ENCODE peak calls at places on chromosome 15, in four cellular contexts. T is IMR-90, J is K562, B is GM12878. H is an unnamed sample.

GRCh38 chr15:88769161-88769971 is 33.9 kb upstream of the ACAN start:
- DNase-seq in B (no peak), T (peak; percentile 5), J (no peak), H (no peak)

GRCh38 chr15:70767668-70768067 is 4.3 kb upstream of the UACA start:
- DNase-seq in T (no peak), B (no peak), J (no peak), H (no peak)

GRCh38 chr15:75237316-75237982 is 20.7 kb upstream of the GOLGA6C start:
- DNase-seq in B (no peak), T (no peak), J (no peak), H (no peak)

GRCh38 chr15:33068007-33068441 is 126.5 kb downstream of the FMN1 start:
- DNase-seq in B (no peak), J (no peak), T (no peak), H (no peak)

GRCh38 chr15:63490345-63491034 is 13.9 kb upstream of the USP3 start:
- DNase-seq in T (no peak), J (no peak), B (no peak), H (no peak)

GRCh38 chr15:92288755-92289154 is 104.9 kb upstream of the ST8SIA2 start:
- DNase-seq in B (peak; percentile 2), T (no peak), J (no peak), H (no peak)

GRCh38 chr15:94004697-94005096 is 226.7 kb upstream of the MCTP2 start:
- DNase-seq in J (no peak), B (no peak), T (no peak), H (no peak)

GRCh38 chr15:58463815-58464697 is 32.3 kb downstream of the LIPC start:
- DNase-seq in T (peak; percentile 73), B (no peak), J (no peak), H (no peak)

GRCh38 chr15:82139823-82140268 is 94.0 kb upstream of the MEX3B start:
- DNase-seq in J (peak; percentile 39), B (no peak), T (peak; percentile 70), H (peak; percentile 69)

GRCh38 chr15:28896944-28897343 is 11.2 kb downstream of the APBA2 start:
- DNase-seq in T (peak; percentile 95), B (no peak), J (no peak), H (peak; percentile 14)

GRCh38 chr15:78682693-78683410 is 41.8 kb upstream of the CHRNB4 start:
- DNase-seq in B (no peak), J (no peak), T (no peak), H (no peak)

GRCh38 chr15:69604050-69604378 is 151.4 kb downstream of the RPLP1 start:
- DNase-seq in J (no peak), B (no peak), T (no peak), H (no peak)

GRCh38 chr15:48144889-48145288 is 24.1 kb downstream of the SLC24A5 start:
- DNase-seq in B (peak; percentile 16), T (peak; percentile 23), J (no peak), H (no peak)

GRCh38 chr15:92073044-92073785 is 219.7 kb downstream of the SLCO3A1 start:
- DNase-seq in J (no peak), B (no peak), T (peak; percentile 41), H (no peak)

GRCh38 chr15:84992157-84992940 is 10.7 kb downstream of the PDE8A start:
- DNase-seq in T (peak; percentile 87), B (no peak), J (no peak), H (peak; percentile 61)

GRCh38 chr15:36756707-36757106 is 177.3 kb downstream of the CDIN1 start:
- DNase-seq in B (no peak), J (no peak), T (no peak), H (no peak)

GRCh38 chr15:77371850-77372249 is 48.1 kb downstream of the PEAK1 start:
- DNase-seq in T (no peak), J (no peak), B (peak; percentile 4), H (no peak)

DNA sequence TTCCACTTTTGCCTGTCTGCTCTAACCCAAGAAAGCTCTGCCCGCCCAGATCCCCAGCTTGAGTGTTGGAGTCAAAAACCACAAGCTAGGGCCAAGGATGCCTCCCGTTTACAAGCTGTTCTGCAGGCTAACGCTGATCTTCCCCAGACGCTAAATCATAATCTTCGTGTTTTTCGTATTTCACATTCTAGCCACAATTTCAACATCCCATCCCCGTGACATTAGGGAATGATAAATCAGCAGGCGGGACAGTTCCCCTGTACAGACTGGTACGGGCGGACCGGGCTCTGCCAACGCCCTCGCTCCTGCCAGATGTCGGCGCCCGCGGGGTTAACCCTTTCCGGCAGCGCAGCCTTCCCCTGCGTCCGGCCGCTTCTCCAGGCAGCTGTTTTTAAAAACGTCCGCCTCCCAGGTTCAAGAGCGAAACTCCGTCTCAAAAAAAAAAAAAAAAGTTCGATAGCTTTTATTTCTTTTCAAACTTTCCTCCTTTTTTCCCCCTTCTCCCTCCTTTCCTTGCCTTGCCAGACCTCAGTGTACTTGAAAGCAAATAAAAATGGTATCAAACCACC is 81.0 kb upstream of the BNC1 start:
- DNase-seq in T (peak; percentile 20), B (no peak), J (no peak), H (peak; percentile 8)
- TF ChIP-seq FOS in T (no peak), B (no peak), J (no peak), H (no peak)

DNA sequence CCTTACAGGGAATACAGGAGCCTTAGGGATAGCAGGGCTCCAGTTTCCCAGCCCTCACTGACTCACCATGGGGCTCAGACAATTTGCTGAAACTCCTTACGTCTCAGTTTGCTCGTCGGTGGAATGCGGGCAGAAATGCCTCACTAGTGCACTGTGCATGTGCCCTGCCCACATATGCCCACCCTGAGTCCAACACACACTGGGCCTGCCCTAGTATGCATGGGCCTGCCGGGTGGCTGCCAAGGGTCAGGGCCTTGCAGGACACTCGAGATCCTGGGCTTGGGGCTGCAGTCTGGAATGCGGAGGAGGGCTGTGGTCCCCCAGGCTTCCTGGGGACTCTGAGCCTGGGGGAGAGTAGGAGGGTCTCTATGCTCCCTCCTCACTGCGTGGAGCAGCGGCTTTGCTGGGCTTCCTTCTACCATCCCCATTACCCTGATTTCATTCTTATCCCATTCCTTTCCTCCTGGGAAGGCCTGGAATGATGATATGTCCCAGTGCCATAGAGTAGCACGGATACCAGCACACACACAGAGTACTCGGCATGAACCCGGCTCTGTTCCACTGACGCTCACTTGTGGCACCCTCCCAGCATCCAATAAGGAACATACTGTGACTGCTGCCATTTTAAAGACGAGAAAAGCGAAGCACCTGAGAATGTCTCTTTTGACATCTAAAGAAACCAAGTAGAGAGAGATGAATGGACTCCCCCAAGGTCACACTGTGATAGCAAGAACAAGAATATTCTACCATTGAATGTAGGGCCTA is 124.2 kb downstream of the ASB7 start:
- DNase-seq in T (peak; percentile 74), J (no peak), B (no peak), H (no peak)
- H2AFZ ChIP-seq in T (peak overlapping the region; percentile 90), J (no peak overlapping the region), B (no peak overlapping the region), H (no peak overlapping the region)

GRCh38 chr15:67101981-67102929 is 36.9 kb downstream of the SMAD3 start:
- DNase-seq in T (peak; percentile 87), J (no peak), B (peak; percentile 97), H (peak; percentile 77)
- H3K9ac ChIP-seq in T (peak overlapping the region; percentile 6), J (no peak overlapping the region), B (peak overlapping the region; percentile 58), H (no peak overlapping the region)

GRCh38 chr15:44536962-44537727 is at the start of gene EIF3J:
- DNase-seq in T (peak; percentile 97), J (peak; percentile 91), B (peak; percentile 82), H (peak; percentile 98)
- TF ChIP-seq FOS in T (peak; percentile 71), J (no peak), B (no peak), H (peak; percentile 67)

GRCh38 chr15:64930019-64930652 is 18.4 kb downstream of the ANKDD1A start:
- DNase-seq in B (peak; percentile 65), T (no peak), J (no peak), H (no peak)

GRCh38 chr15:64934023-64934422 is 22.3 kb downstream of the ANKDD1A start:
- DNase-seq in J (no peak), B (no peak), T (no peak), H (no peak)

GRCh38 chr15:64930778-64931240 is 19.1 kb downstream of the ANKDD1A start:
- DNase-seq in J (no peak), T (peak; percentile 65), B (peak; percentile 16), H (peak; percentile 44)

GRCh38 chr15:64928626-64929220 is 17.0 kb downstream of the ANKDD1A start:
- DNase-seq in B (no peak), J (no peak), T (no peak), H (no peak)

DNA sequence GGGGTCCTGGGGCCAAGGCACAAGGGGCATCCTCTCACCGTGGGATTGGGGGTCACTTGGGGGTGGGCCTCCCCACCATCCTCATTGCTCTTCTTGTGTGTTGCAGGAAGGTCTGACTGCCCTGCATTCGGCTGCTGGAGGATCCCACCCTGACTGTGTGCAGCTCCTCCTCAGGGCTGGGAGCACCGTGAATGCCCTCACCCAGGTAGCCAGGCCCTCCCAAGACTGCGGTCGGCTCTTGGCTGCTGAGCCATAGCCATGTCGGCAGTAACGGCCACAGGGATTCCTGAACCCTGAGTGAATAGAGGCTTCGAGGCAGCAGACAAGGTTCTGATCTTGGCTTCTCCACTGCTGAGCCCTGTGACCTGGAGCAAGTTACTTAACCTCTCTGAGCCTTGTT is 19.7 kb downstream of the ANKDD1A start:
- DNase-seq in J (no peak), T (no peak), B (no peak), H (no peak)
- H2AFZ ChIP-seq in J (no peak overlapping the region), T (peak overlapping the region; percentile 77), B (peak overlapping the region; percentile 57), H (peak overlapping the region; percentile 72)

DNA sequence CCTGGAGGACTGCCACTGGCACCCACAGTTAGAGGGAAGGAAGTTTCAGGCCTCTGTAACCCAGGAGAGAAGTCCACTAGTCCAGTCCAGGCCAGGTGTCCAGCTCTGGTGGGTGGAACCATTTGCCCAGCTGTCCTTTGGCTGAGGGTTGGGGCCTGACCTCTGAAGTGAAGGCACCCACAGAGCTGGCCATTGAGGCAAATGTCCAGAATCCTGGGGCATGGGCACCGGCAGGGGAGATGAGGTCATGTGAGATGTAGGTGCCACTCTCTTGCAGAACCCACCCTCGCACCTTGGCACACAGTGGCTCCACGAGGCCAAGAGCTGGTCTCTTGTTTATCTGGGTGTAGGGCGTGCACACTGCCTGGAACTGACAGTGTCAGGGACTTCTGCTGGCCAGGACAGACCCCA is 162.8 kb downstream of the SMAD6 start:
- DNase-seq in T (no peak), J (no peak), B (no peak), H (no peak)
- H3K9ac ChIP-seq in T (no peak overlapping the region), J (no peak overlapping the region), B (no peak overlapping the region), H (no peak overlapping the region)

DNA sequence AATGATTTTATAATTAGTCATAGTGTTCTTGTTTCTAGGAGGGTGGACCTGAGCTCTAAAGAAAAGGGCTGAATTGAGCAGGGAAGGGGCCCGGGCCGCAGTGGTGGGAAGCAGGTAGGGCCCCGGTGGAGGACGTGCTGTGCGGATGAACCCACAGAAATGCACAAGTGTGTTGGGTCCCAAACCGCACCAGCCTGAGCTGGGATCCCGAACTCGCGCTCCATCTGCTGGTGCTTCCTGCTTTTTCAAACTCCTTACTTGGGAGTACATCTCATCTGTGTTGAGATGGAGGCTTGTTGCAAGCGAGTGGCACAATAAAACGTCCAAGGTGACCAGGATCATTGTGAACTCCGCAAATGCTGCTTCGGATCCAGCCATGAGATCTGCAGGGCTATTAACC is 244.8 kb upstream of the IGF1R start:
- DNase-seq in T (no peak), B (no peak), J (no peak), H (no peak)
- TF ChIP-seq FOS in T (no peak), B (no peak), J (no peak), H (no peak)

H was measured in endothelial cell of umbilical vein.